ENCODE peak calls at places on chromosomes 1 and 21, in seven cellular contexts. One of them, this sample, is unnamed.

GRCh38 chr21:38660333-38661295 is 145.1 kb upstream of the ETS2 start:
- DNase-seq in mesendoderm: peak; percentile 38
- DNase-seq in effector memory CD4-positive, alpha-beta T cell: no peak
- DNase-seq in Caco-2: no peak
- DNase-seq in CD4-positive, alpha-beta memory T cell: no peak
- DNase-seq in tibial artery: peak; percentile 48
- DNase-seq in DND-41: no peak
- DNase-seq in this sample: peak; percentile 69

GRCh38 chr1:44499306-44499705 is 94.3 kb downstream of the RNF220 start:
- DNase-seq in mesendoderm: no peak
- DNase-seq in effector memory CD4-positive, alpha-beta T cell: no peak
- DNase-seq in Caco-2: no peak
- DNase-seq in CD4-positive, alpha-beta memory T cell: no peak
- DNase-seq in tibial artery: no peak
- DNase-seq in DND-41: no peak
- DNase-seq in this sample: no peak

GRCh38 chr1:44043176-44044070 is 12.2 kb upstream of the SLC6A9 start:
- DNase-seq in mesendoderm: no peak
- DNase-seq in effector memory CD4-positive, alpha-beta T cell: no peak
- DNase-seq in Caco-2: no peak
- DNase-seq in CD4-positive, alpha-beta memory T cell: no peak
- DNase-seq in tibial artery: no peak
- DNase-seq in DND-41: no peak
- DNase-seq in this sample: peak; percentile 43

GRCh38 chr1:33711511-33711910 is 152.4 kb upstream of the HMGB4 start:
- DNase-seq in mesendoderm: no peak
- DNase-seq in effector memory CD4-positive, alpha-beta T cell: no peak
- DNase-seq in Caco-2: no peak
- DNase-seq in CD4-positive, alpha-beta memory T cell: no peak
- DNase-seq in tibial artery: no peak
- DNase-seq in DND-41: no peak
- DNase-seq in this sample: no peak

GRCh38 chr1:33221385-33221758 is 34.9 kb upstream of the ZNF362 start:
- DNase-seq in mesendoderm: no peak
- DNase-seq in effector memory CD4-positive, alpha-beta T cell: no peak
- DNase-seq in Caco-2: no peak
- DNase-seq in CD4-positive, alpha-beta memory T cell: no peak
- DNase-seq in tibial artery: no peak
- DNase-seq in DND-41: no peak
- DNase-seq in this sample: no peak

GRCh38 chr1:57672741-57673140 is 248.9 kb upstream of the DAB1 start:
- DNase-seq in mesendoderm: no peak
- DNase-seq in effector memory CD4-positive, alpha-beta T cell: no peak
- DNase-seq in Caco-2: no peak
- DNase-seq in CD4-positive, alpha-beta memory T cell: no peak
- DNase-seq in tibial artery: no peak
- DNase-seq in DND-41: no peak
- DNase-seq in this sample: no peak

GRCh38 chr1:208068908-208069307 is 158.0 kb upstream of the CD34 start:
- DNase-seq in mesendoderm: no peak
- DNase-seq in effector memory CD4-positive, alpha-beta T cell: no peak
- DNase-seq in Caco-2: no peak
- DNase-seq in CD4-positive, alpha-beta memory T cell: no peak
- DNase-seq in tibial artery: no peak
- DNase-seq in DND-41: no peak
- DNase-seq in this sample: no peak

GRCh38 chr1:42957880-42958487 is 684 bp downstream of the SLC2A1 start:
- DNase-seq in mesendoderm: peak; percentile 74
- DNase-seq in effector memory CD4-positive, alpha-beta T cell: peak; percentile 45
- DNase-seq in Caco-2: no peak
- DNase-seq in CD4-positive, alpha-beta memory T cell: peak; percentile 64
- DNase-seq in tibial artery: peak; percentile 41
- DNase-seq in DND-41: peak; percentile 74
- DNase-seq in this sample: peak; percentile 84

GRCh38 chr1:119946724-119947123 is 50.4 kb upstream of the ADAM30 start:
- DNase-seq in mesendoderm: no peak
- DNase-seq in effector memory CD4-positive, alpha-beta T cell: no peak
- DNase-seq in Caco-2: no peak
- DNase-seq in CD4-positive, alpha-beta memory T cell: no peak
- DNase-seq in tibial artery: no peak
- DNase-seq in DND-41: no peak
- DNase-seq in this sample: no peak

GRCh38 chr1:224343679-224344078 is 13.0 kb upstream of the CNIH4 start:
- DNase-seq in mesendoderm: peak; percentile 25
- DNase-seq in effector memory CD4-positive, alpha-beta T cell: no peak
- DNase-seq in Caco-2: no peak
- DNase-seq in CD4-positive, alpha-beta memory T cell: peak; percentile 12
- DNase-seq in tibial artery: no peak
- DNase-seq in DND-41: no peak
- DNase-seq in this sample: no peak

GRCh38 chr1:225735252-225736149 is 42.1 kb upstream of the SRP9 start:
- DNase-seq in mesendoderm: peak; percentile 37
- DNase-seq in effector memory CD4-positive, alpha-beta T cell: no peak
- DNase-seq in Caco-2: no peak
- DNase-seq in CD4-positive, alpha-beta memory T cell: no peak
- DNase-seq in tibial artery: peak; percentile 82
- DNase-seq in DND-41: no peak
- DNase-seq in this sample: peak; percentile 23

GRCh38 chr1:17564458-17565393 is 25.2 kb downstream of the ARHGEF10L start:
- DNase-seq in mesendoderm: no peak
- DNase-seq in effector memory CD4-positive, alpha-beta T cell: no peak
- DNase-seq in Caco-2: no peak
- DNase-seq in CD4-positive, alpha-beta memory T cell: no peak
- DNase-seq in tibial artery: no peak
- DNase-seq in DND-41: no peak
- DNase-seq in this sample: peak; percentile 75

GRCh38 chr1:218374401-218374848 is 29.3 kb downstream of the TGFB2 start:
- DNase-seq in mesendoderm: no peak
- DNase-seq in effector memory CD4-positive, alpha-beta T cell: no peak
- DNase-seq in Caco-2: no peak
- DNase-seq in CD4-positive, alpha-beta memory T cell: no peak
- DNase-seq in tibial artery: no peak
- DNase-seq in DND-41: no peak
- DNase-seq in this sample: no peak

GRCh38 chr1:22920734-22921451 is 51.8 kb downstream of the LACTBL1 start:
- DNase-seq in mesendoderm: no peak
- DNase-seq in effector memory CD4-positive, alpha-beta T cell: no peak
- DNase-seq in Caco-2: no peak
- DNase-seq in CD4-positive, alpha-beta memory T cell: no peak
- DNase-seq in tibial artery: no peak
- DNase-seq in DND-41: no peak
- DNase-seq in this sample: no peak

GRCh38 chr21:32807717-32808380 is 36.3 kb upstream of the PAXBP1 start:
- DNase-seq in mesendoderm: no peak
- DNase-seq in effector memory CD4-positive, alpha-beta T cell: no peak
- DNase-seq in Caco-2: no peak
- DNase-seq in CD4-positive, alpha-beta memory T cell: no peak
- DNase-seq in tibial artery: no peak
- DNase-seq in DND-41: no peak
- DNase-seq in this sample: peak; percentile 37

GRCh38 chr1:1208713-1209433 is 2.5 kb upstream of the TNFRSF18 start:
- DNase-seq in mesendoderm: no peak
- DNase-seq in effector memory CD4-positive, alpha-beta T cell: peak; percentile 51
- DNase-seq in Caco-2: no peak
- DNase-seq in CD4-positive, alpha-beta memory T cell: peak; percentile 57
- DNase-seq in tibial artery: no peak
- DNase-seq in DND-41: peak; percentile 86
- DNase-seq in this sample: no peak

GRCh38 chr1:55035904-55036303 is 3.4 kb upstream of the PCSK9 start:
- DNase-seq in mesendoderm: peak; percentile 67
- DNase-seq in effector memory CD4-positive, alpha-beta T cell: no peak
- DNase-seq in Caco-2: no peak
- DNase-seq in CD4-positive, alpha-beta memory T cell: no peak
- DNase-seq in tibial artery: no peak
- DNase-seq in DND-41: no peak
- DNase-seq in this sample: no peak

GRCh38 chr1:228860911-228861829 is 125.9 kb downstream of the RHOU start:
- DNase-seq in mesendoderm: no peak
- DNase-seq in effector memory CD4-positive, alpha-beta T cell: no peak
- DNase-seq in Caco-2: peak; percentile 88
- DNase-seq in CD4-positive, alpha-beta memory T cell: no peak
- DNase-seq in tibial artery: no peak
- DNase-seq in DND-41: no peak
- DNase-seq in this sample: no peak

GRCh38 chr1:1236176-1236763 is 4.2 kb downstream of the B3GALT6 start:
- DNase-seq in mesendoderm: no peak
- DNase-seq in effector memory CD4-positive, alpha-beta T cell: no peak
- DNase-seq in Caco-2: no peak
- DNase-seq in CD4-positive, alpha-beta memory T cell: no peak
- DNase-seq in tibial artery: no peak
- DNase-seq in DND-41: no peak
- DNase-seq in this sample: no peak

GRCh38 chr1:26110731-26111529 is 694 bp upstream of the PDIK1L start:
- DNase-seq in mesendoderm: peak; percentile 76
- DNase-seq in effector memory CD4-positive, alpha-beta T cell: peak; percentile 67
- DNase-seq in Caco-2: peak; percentile 81
- DNase-seq in CD4-positive, alpha-beta memory T cell: peak; percentile 82
- DNase-seq in tibial artery: peak; percentile 58
- DNase-seq in DND-41: peak; percentile 82
- DNase-seq in this sample: peak; percentile 94

GRCh38 chr21:34528131-34528561 is 16.1 kb upstream of the KCNE1 start:
- DNase-seq in mesendoderm: no peak
- DNase-seq in effector memory CD4-positive, alpha-beta T cell: no peak
- DNase-seq in Caco-2: no peak
- DNase-seq in CD4-positive, alpha-beta memory T cell: no peak
- DNase-seq in tibial artery: no peak
- DNase-seq in DND-41: no peak
- DNase-seq in this sample: no peak

GRCh38 chr21:37862536-37862935 is 53.7 kb downstream of the KCNJ6 start:
- DNase-seq in mesendoderm: peak; percentile 47
- DNase-seq in effector memory CD4-positive, alpha-beta T cell: no peak
- DNase-seq in Caco-2: peak; percentile 41
- DNase-seq in CD4-positive, alpha-beta memory T cell: no peak
- DNase-seq in tibial artery: no peak
- DNase-seq in DND-41: no peak
- DNase-seq in this sample: peak; percentile 65

GRCh38 chr1:64623750-64624445 is 121.0 kb upstream of the RAVER2 start:
- DNase-seq in mesendoderm: no peak
- DNase-seq in effector memory CD4-positive, alpha-beta T cell: no peak
- DNase-seq in Caco-2: no peak
- DNase-seq in CD4-positive, alpha-beta memory T cell: no peak
- DNase-seq in tibial artery: no peak
- DNase-seq in DND-41: no peak
- DNase-seq in this sample: no peak

DNA sequence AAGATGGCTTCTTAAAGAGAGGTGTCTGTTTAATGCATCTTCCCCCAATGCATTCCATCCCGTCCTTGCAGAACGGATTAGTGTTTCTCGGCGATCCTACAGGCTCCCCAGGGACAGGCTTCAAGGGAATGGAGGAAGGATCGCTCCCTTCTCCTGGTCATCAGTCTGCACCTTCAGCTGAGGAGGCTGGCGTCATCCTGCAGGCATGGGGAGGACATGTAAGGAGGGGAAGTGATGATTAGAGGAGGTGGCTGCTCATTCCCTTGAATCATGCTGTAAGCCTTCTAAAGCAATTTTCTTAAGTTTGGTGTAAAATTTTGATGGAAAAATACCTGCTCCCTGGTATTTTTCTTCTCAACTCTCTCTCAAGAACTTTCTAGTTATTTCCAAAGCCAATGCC is 603.6 kb downstream of the NPHP4 start:
- DNase-seq in mesendoderm: peak; percentile 12
- DNase-seq in effector memory CD4-positive, alpha-beta T cell: no peak
- DNase-seq in Caco-2: no peak
- DNase-seq in CD4-positive, alpha-beta memory T cell: no peak
- DNase-seq in tibial artery: no peak
- DNase-seq in DND-41: no peak
- DNase-seq in this sample: peak; percentile 26
- H3K4me1 ChIP-seq in mesendoderm: no peaks in the 10 kb centered on the region
- H3K4me1 ChIP-seq in effector memory CD4-positive, alpha-beta T cell: peaks cover 35% of the 10 kb centered on the region
- H3K4me1 ChIP-seq in Caco-2: no peaks in the 10 kb centered on the region
- H3K4me1 ChIP-seq in CD4-positive, alpha-beta memory T cell: peaks cover 44% of the 10 kb centered on the region
- H3K4me1 ChIP-seq in tibial artery: no peaks in the 10 kb centered on the region
- H3K4me1 ChIP-seq in DND-41: peaks cover 3% of the 10 kb centered on the region
- H3K4me1 ChIP-seq in this sample: no peaks in the 10 kb centered on the region

GRCh38 chr1:246679211-246680177 is 44.7 kb upstream of the SCCPDH start:
- DNase-seq in mesendoderm: no peak
- DNase-seq in effector memory CD4-positive, alpha-beta T cell: no peak
- DNase-seq in Caco-2: no peak
- DNase-seq in CD4-positive, alpha-beta memory T cell: no peak
- DNase-seq in tibial artery: no peak
- DNase-seq in DND-41: no peak
- DNase-seq in this sample: no peak
- H3K4me3 ChIP-seq in mesendoderm: no peak overlapping the region
- H3K4me3 ChIP-seq in effector memory CD4-positive, alpha-beta T cell: no peak overlapping the region
- H3K4me3 ChIP-seq in Caco-2: no peak overlapping the region
- H3K4me3 ChIP-seq in CD4-positive, alpha-beta memory T cell: no peak overlapping the region
- H3K4me3 ChIP-seq in tibial artery: no peak overlapping the region
- H3K4me3 ChIP-seq in DND-41: no peak overlapping the region
- H3K4me3 ChIP-seq in this sample: no peak overlapping the region

GRCh38 chr21:26126168-26126553 is 44.4 kb downstream of the APP start:
- DNase-seq in mesendoderm: peak; percentile 46
- DNase-seq in effector memory CD4-positive, alpha-beta T cell: no peak
- DNase-seq in Caco-2: no peak
- DNase-seq in CD4-positive, alpha-beta memory T cell: no peak
- DNase-seq in tibial artery: no peak
- DNase-seq in DND-41: no peak
- DNase-seq in this sample: no peak

GRCh38 chr21:26127073-26127814 is 43.3 kb downstream of the APP start:
- DNase-seq in mesendoderm: no peak
- DNase-seq in effector memory CD4-positive, alpha-beta T cell: no peak
- DNase-seq in Caco-2: no peak
- DNase-seq in CD4-positive, alpha-beta memory T cell: no peak
- DNase-seq in tibial artery: no peak
- DNase-seq in DND-41: no peak
- DNase-seq in this sample: no peak

GRCh38 chr21:26124896-26125295 is 45.7 kb downstream of the APP start:
- DNase-seq in mesendoderm: no peak
- DNase-seq in effector memory CD4-positive, alpha-beta T cell: no peak
- DNase-seq in Caco-2: no peak
- DNase-seq in CD4-positive, alpha-beta memory T cell: no peak
- DNase-seq in tibial artery: no peak
- DNase-seq in DND-41: no peak
- DNase-seq in this sample: no peak

GRCh38 chr21:26124421-26124833 is 46.1 kb downstream of the APP start:
- DNase-seq in mesendoderm: peak; percentile 64
- DNase-seq in effector memory CD4-positive, alpha-beta T cell: no peak
- DNase-seq in Caco-2: no peak
- DNase-seq in CD4-positive, alpha-beta memory T cell: no peak
- DNase-seq in tibial artery: no peak
- DNase-seq in DND-41: no peak
- DNase-seq in this sample: no peak

GRCh38 chr21:26125433-26126167 is 45.0 kb downstream of the APP start:
- DNase-seq in mesendoderm: peak; percentile 34
- DNase-seq in effector memory CD4-positive, alpha-beta T cell: no peak
- DNase-seq in Caco-2: no peak
- DNase-seq in CD4-positive, alpha-beta memory T cell: no peak
- DNase-seq in tibial artery: no peak
- DNase-seq in DND-41: no peak
- DNase-seq in this sample: no peak
- H3K4me1 ChIP-seq in mesendoderm: peaks cover 23% of the 10 kb centered on the region
- H3K4me1 ChIP-seq in effector memory CD4-positive, alpha-beta T cell: no peaks in the 10 kb centered on the region
- H3K4me1 ChIP-seq in Caco-2: peaks cover 47% of the 10 kb centered on the region
- H3K4me1 ChIP-seq in CD4-positive, alpha-beta memory T cell: no peaks in the 10 kb centered on the region
- H3K4me1 ChIP-seq in tibial artery: peaks cover 32% of the 10 kb centered on the region
- H3K4me1 ChIP-seq in DND-41: peaks cover 34% of the 10 kb centered on the region
- H3K4me1 ChIP-seq in this sample: peaks cover 19% of the 10 kb centered on the region

DNA sequence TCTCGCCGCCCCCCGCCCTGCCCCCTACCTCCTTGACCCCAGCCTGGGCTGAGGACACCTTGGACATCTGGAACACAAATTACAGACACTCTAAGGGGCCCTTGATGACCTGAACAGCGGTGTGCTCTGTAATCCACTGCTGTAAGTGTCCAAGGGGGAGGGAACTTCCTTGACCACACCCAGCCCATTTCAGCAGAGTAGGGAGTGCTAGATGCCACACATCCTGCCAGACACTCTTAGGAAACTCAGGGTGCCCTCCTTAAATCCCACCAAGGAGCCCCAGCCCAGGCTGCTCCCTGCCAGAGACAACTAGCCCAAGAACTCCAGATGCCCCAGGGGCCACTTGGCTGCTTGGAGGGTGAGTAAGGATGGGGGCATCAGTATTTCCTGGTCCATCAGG is 282.2 kb downstream of the RRAGC start:
- DNase-seq in mesendoderm: no peak
- DNase-seq in effector memory CD4-positive, alpha-beta T cell: no peak
- DNase-seq in Caco-2: no peak
- DNase-seq in CD4-positive, alpha-beta memory T cell: no peak
- DNase-seq in tibial artery: no peak
- DNase-seq in DND-41: no peak
- DNase-seq in this sample: no peak
- H3K4me3 ChIP-seq in mesendoderm: no peak overlapping the region
- H3K4me3 ChIP-seq in effector memory CD4-positive, alpha-beta T cell: no peak overlapping the region
- H3K4me3 ChIP-seq in Caco-2: no peak overlapping the region
- H3K4me3 ChIP-seq in CD4-positive, alpha-beta memory T cell: no peak overlapping the region
- H3K4me3 ChIP-seq in tibial artery: no peak overlapping the region
- H3K4me3 ChIP-seq in DND-41: no peak overlapping the region
- H3K4me3 ChIP-seq in this sample: no peak overlapping the region

This sample was measured in neural progenitor cell.